ENCODE peak calls at places on chromosomes 4 and X, in six cellular contexts. One of them, this sample, is unnamed.

GRCh38 chrX:10028283-10029104 is 61.3 kb downstream of the CLDN34 start:
- DNase-seq in fibroblast of mammary gland: no peak
- DNase-seq in heart right ventricle: no peak
- DNase-seq in tibial nerve: no peak
- DNase-seq in lower lobe of right lung: no peak
- DNase-seq in GM12878: no peak
- DNase-seq in this sample: no peak

GRCh38 chr4:173167793-173168395 is 717 bp upstream of the GALNT7 start:
- DNase-seq in heart right ventricle: peak; percentile 33
- DNase-seq in GM12878: no peak
- DNase-seq in tibial nerve: no peak
- DNase-seq in lower lobe of right lung: peak; percentile 60
- DNase-seq in fibroblast of mammary gland: peak; percentile 35
- DNase-seq in this sample: no peak

GRCh38 chr4:105092356-105092755 is 54.3 kb upstream of the TET2 start:
- DNase-seq in lower lobe of right lung: no peak
- DNase-seq in fibroblast of mammary gland: peak; percentile 95
- DNase-seq in heart right ventricle: no peak
- DNase-seq in GM12878: no peak
- DNase-seq in tibial nerve: no peak
- DNase-seq in this sample: no peak

GRCh38 chr4:128565054-128565453 is 244.4 kb upstream of the JADE1 start:
- DNase-seq in tibial nerve: no peak
- DNase-seq in GM12878: no peak
- DNase-seq in heart right ventricle: no peak
- DNase-seq in fibroblast of mammary gland: no peak
- DNase-seq in lower lobe of right lung: no peak
- DNase-seq in this sample: no peak

GRCh38 chr4:94974773-94975172 is 217.0 kb downstream of the BMPR1B start:
- DNase-seq in tibial nerve: no peak
- DNase-seq in lower lobe of right lung: no peak
- DNase-seq in GM12878: no peak
- DNase-seq in heart right ventricle: no peak
- DNase-seq in fibroblast of mammary gland: peak; percentile 83
- DNase-seq in this sample: no peak

GRCh38 chr4:124212835-124213640 is 499.5 kb downstream of the ANKRD50 start:
- DNase-seq in GM12878: no peak
- DNase-seq in lower lobe of right lung: no peak
- DNase-seq in fibroblast of mammary gland: peak; percentile 45
- DNase-seq in heart right ventricle: no peak
- DNase-seq in tibial nerve: no peak
- DNase-seq in this sample: no peak

GRCh38 chrX:56107320-56107719 is 124.8 kb upstream of the KLF8 start:
- DNase-seq in lower lobe of right lung: no peak
- DNase-seq in GM12878: no peak
- DNase-seq in tibial nerve: no peak
- DNase-seq in heart right ventricle: no peak
- DNase-seq in fibroblast of mammary gland: no peak
- DNase-seq in this sample: no peak

GRCh38 chrX:121479406-121479805 is 432.0 kb downstream of the GLUD2 start:
- DNase-seq in tibial nerve: no peak
- DNase-seq in GM12878: no peak
- DNase-seq in lower lobe of right lung: no peak
- DNase-seq in fibroblast of mammary gland: peak; percentile 27
- DNase-seq in heart right ventricle: no peak
- DNase-seq in this sample: no peak

GRCh38 chr4:7564242-7564641 is 129.5 kb upstream of the PSAPL1 start:
- DNase-seq in lower lobe of right lung: no peak
- DNase-seq in GM12878: no peak
- DNase-seq in tibial nerve: no peak
- DNase-seq in heart right ventricle: no peak
- DNase-seq in fibroblast of mammary gland: no peak
- DNase-seq in this sample: no peak

GRCh38 chr4:176150283-176150682 is 45.1 kb downstream of the SPATA4 start:
- DNase-seq in GM12878: no peak
- DNase-seq in tibial nerve: no peak
- DNase-seq in heart right ventricle: no peak
- DNase-seq in fibroblast of mammary gland: peak; percentile 58
- DNase-seq in lower lobe of right lung: no peak
- DNase-seq in this sample: no peak

GRCh38 chr4:123816970-123817688 is 420.5 kb downstream of the SPRY1 start:
- DNase-seq in fibroblast of mammary gland: peak; percentile 50
- DNase-seq in tibial nerve: no peak
- DNase-seq in lower lobe of right lung: no peak
- DNase-seq in GM12878: no peak
- DNase-seq in heart right ventricle: no peak
- DNase-seq in this sample: no peak

GRCh38 chr4:5051692-5052423 is 578 bp downstream of the STK32B start:
- DNase-seq in tibial nerve: no peak
- DNase-seq in lower lobe of right lung: peak; percentile 47
- DNase-seq in fibroblast of mammary gland: no peak
- DNase-seq in GM12878: no peak
- DNase-seq in heart right ventricle: peak; percentile 19
- DNase-seq in this sample: peak; percentile 3

GRCh38 chr4:8538703-8539567 is 41.3 kb upstream of the GPR78 start:
- DNase-seq in heart right ventricle: no peak
- DNase-seq in GM12878: no peak
- DNase-seq in lower lobe of right lung: no peak
- DNase-seq in tibial nerve: no peak
- DNase-seq in fibroblast of mammary gland: peak; percentile 93
- DNase-seq in this sample: no peak

GRCh38 chr4:94588900-94589693 is 137.4 kb downstream of the PDLIM5 start:
- DNase-seq in GM12878: no peak
- DNase-seq in tibial nerve: no peak
- DNase-seq in lower lobe of right lung: no peak
- DNase-seq in heart right ventricle: no peak
- DNase-seq in fibroblast of mammary gland: peak; percentile 68
- DNase-seq in this sample: no peak

GRCh38 chrX:9258346-9259104 is 206.3 kb upstream of the TBL1X start:
- DNase-seq in lower lobe of right lung: no peak
- DNase-seq in tibial nerve: no peak
- DNase-seq in GM12878: no peak
- DNase-seq in heart right ventricle: no peak
- DNase-seq in fibroblast of mammary gland: no peak
- DNase-seq in this sample: no peak

GRCh38 chrX:12903646-12904045 is 2.8 kb upstream of the TLR8 start:
- DNase-seq in tibial nerve: no peak
- DNase-seq in heart right ventricle: no peak
- DNase-seq in lower lobe of right lung: no peak
- DNase-seq in fibroblast of mammary gland: peak; percentile 52
- DNase-seq in GM12878: no peak
- DNase-seq in this sample: no peak

GRCh38 chrX:63349307-63349706 is 1.8 kb downstream of the SPIN4 start:
- DNase-seq in heart right ventricle: no peak
- DNase-seq in GM12878: no peak
- DNase-seq in lower lobe of right lung: no peak
- DNase-seq in tibial nerve: no peak
- DNase-seq in fibroblast of mammary gland: peak; percentile 1
- DNase-seq in this sample: no peak

GRCh38 chr4:79552311-79552710 is 144.3 kb upstream of the GK2 start:
- DNase-seq in tibial nerve: no peak
- DNase-seq in lower lobe of right lung: no peak
- DNase-seq in GM12878: no peak
- DNase-seq in fibroblast of mammary gland: no peak
- DNase-seq in heart right ventricle: no peak
- DNase-seq in this sample: no peak

GRCh38 chr4:133148690-133149363 is at the start of gene PCDH10:
- DNase-seq in heart right ventricle: peak; percentile 84
- DNase-seq in lower lobe of right lung: peak; percentile 81
- DNase-seq in GM12878: no peak
- DNase-seq in fibroblast of mammary gland: peak; percentile 78
- DNase-seq in tibial nerve: peak; percentile 85
- DNase-seq in this sample: peak; percentile 60

GRCh38 chr4:160044693-160045092 is 941.8 kb downstream of the RAPGEF2 start:
- DNase-seq in fibroblast of mammary gland: no peak
- DNase-seq in heart right ventricle: no peak
- DNase-seq in lower lobe of right lung: no peak
- DNase-seq in GM12878: peak; percentile 7
- DNase-seq in tibial nerve: no peak
- DNase-seq in this sample: no peak

GRCh38 chr4:37780444-37781133 is 45.9 kb upstream of the PGM2 start:
- DNase-seq in tibial nerve: no peak
- DNase-seq in GM12878: no peak
- DNase-seq in fibroblast of mammary gland: peak; percentile 14
- DNase-seq in heart right ventricle: no peak
- DNase-seq in lower lobe of right lung: no peak
- DNase-seq in this sample: no peak

GRCh38 chrX:574355-574754 is 56.2 kb upstream of the SHOX start:
- DNase-seq in lower lobe of right lung: no peak
- DNase-seq in heart right ventricle: no peak
- DNase-seq in tibial nerve: no peak
- DNase-seq in GM12878: no peak
- DNase-seq in fibroblast of mammary gland: no peak
- DNase-seq in this sample: no peak

GRCh38 chr4:3527914-3528876 is 4.0 kb downstream of the LRPAP1 start:
- DNase-seq in fibroblast of mammary gland: no peak
- DNase-seq in tibial nerve: no peak
- DNase-seq in lower lobe of right lung: no peak
- DNase-seq in heart right ventricle: no peak
- DNase-seq in GM12878: no peak
- DNase-seq in this sample: no peak

GRCh38 chr4:104475652-104476051 is 19.0 kb downstream of the CXXC4 start:
- DNase-seq in lower lobe of right lung: no peak
- DNase-seq in GM12878: no peak
- DNase-seq in heart right ventricle: no peak
- DNase-seq in tibial nerve: no peak
- DNase-seq in fibroblast of mammary gland: no peak
- DNase-seq in this sample: no peak

GRCh38 chrX:11470231-11470630 is 177.0 kb downstream of the AMELX start:
- DNase-seq in GM12878: no peak
- DNase-seq in lower lobe of right lung: no peak
- DNase-seq in fibroblast of mammary gland: peak; percentile 88
- DNase-seq in tibial nerve: no peak
- DNase-seq in heart right ventricle: no peak
- DNase-seq in this sample: no peak

GRCh38 chr4:78121338-78121904 is 64.3 kb downstream of the FRAS1 start:
- DNase-seq in tibial nerve: no peak
- DNase-seq in heart right ventricle: peak; percentile 39
- DNase-seq in lower lobe of right lung: peak; percentile 69
- DNase-seq in GM12878: no peak
- DNase-seq in fibroblast of mammary gland: no peak
- DNase-seq in this sample: no peak

GRCh38 chr4:25100156-25100555 is 60.1 kb downstream of the SEPSECS start:
- DNase-seq in fibroblast of mammary gland: no peak
- DNase-seq in tibial nerve: no peak
- DNase-seq in lower lobe of right lung: no peak
- DNase-seq in heart right ventricle: no peak
- DNase-seq in GM12878: no peak
- DNase-seq in this sample: no peak

GRCh38 chr4:138697771-138698170 is 317.8 kb upstream of the NOCT start:
- DNase-seq in tibial nerve: no peak
- DNase-seq in fibroblast of mammary gland: no peak
- DNase-seq in lower lobe of right lung: no peak
- DNase-seq in GM12878: no peak
- DNase-seq in heart right ventricle: no peak
- DNase-seq in this sample: no peak

GRCh38 chr4:4837921-4838601 is 21.4 kb upstream of the MSX1 start:
- DNase-seq in lower lobe of right lung: no peak
- DNase-seq in GM12878: no peak
- DNase-seq in fibroblast of mammary gland: peak; percentile 18
- DNase-seq in heart right ventricle: no peak
- DNase-seq in tibial nerve: no peak
- DNase-seq in this sample: no peak

GRCh38 chr4:80219301-80220025 is 22.2 kb downstream of the PRDM8 start:
- DNase-seq in tibial nerve: no peak
- DNase-seq in lower lobe of right lung: no peak
- DNase-seq in heart right ventricle: no peak
- DNase-seq in GM12878: no peak
- DNase-seq in fibroblast of mammary gland: peak; percentile 26
- DNase-seq in this sample: no peak

GRCh38 chr4:133866328-133866699 is 335.3 kb downstream of the PABPC4L start:
- DNase-seq in lower lobe of right lung: no peak
- DNase-seq in tibial nerve: no peak
- DNase-seq in GM12878: no peak
- DNase-seq in heart right ventricle: no peak
- DNase-seq in fibroblast of mammary gland: peak; percentile 16
- DNase-seq in this sample: no peak

GRCh38 chrX:46268429-46268828 is 276.8 kb downstream of the ZNF674 start:
- DNase-seq in GM12878: no peak
- DNase-seq in fibroblast of mammary gland: peak; percentile 56
- DNase-seq in tibial nerve: no peak
- DNase-seq in heart right ventricle: no peak
- DNase-seq in lower lobe of right lung: no peak
- DNase-seq in this sample: no peak

GRCh38 chrX:115311139-115311538 is 21.6 kb downstream of the LUZP4 start:
- DNase-seq in fibroblast of mammary gland: no peak
- DNase-seq in GM12878: no peak
- DNase-seq in tibial nerve: no peak
- DNase-seq in heart right ventricle: no peak
- DNase-seq in lower lobe of right lung: no peak
- DNase-seq in this sample: no peak

GRCh38 chr4:32662803-32663202 is 1942.6 kb downstream of the PCDH7 start:
- DNase-seq in GM12878: no peak
- DNase-seq in heart right ventricle: no peak
- DNase-seq in tibial nerve: no peak
- DNase-seq in lower lobe of right lung: no peak
- DNase-seq in fibroblast of mammary gland: no peak
- DNase-seq in this sample: no peak
- H3K4me3 ChIP-seq in GM12878: no peak overlapping the region
- H3K4me3 ChIP-seq in heart right ventricle: no peak overlapping the region
- H3K4me3 ChIP-seq in tibial nerve: no peak overlapping the region
- H3K4me3 ChIP-seq in lower lobe of right lung: no peak overlapping the region
- H3K4me3 ChIP-seq in fibroblast of mammary gland: no peak overlapping the region
- H3K4me3 ChIP-seq in this sample: no peak overlapping the region

GRCh38 chr4:111991163-111991562 is 154.1 kb upstream of the FAM241A start:
- DNase-seq in fibroblast of mammary gland: no peak
- DNase-seq in tibial nerve: no peak
- DNase-seq in GM12878: peak; percentile 61
- DNase-seq in heart right ventricle: no peak
- DNase-seq in lower lobe of right lung: no peak
- DNase-seq in this sample: peak; percentile 48
- H3K4me3 ChIP-seq in fibroblast of mammary gland: no peak overlapping the region
- H3K4me3 ChIP-seq in tibial nerve: no peak overlapping the region
- H3K4me3 ChIP-seq in GM12878: no peak overlapping the region
- H3K4me3 ChIP-seq in heart right ventricle: no peak overlapping the region
- H3K4me3 ChIP-seq in lower lobe of right lung: no peak overlapping the region
- H3K4me3 ChIP-seq in this sample: no peak overlapping the region

GRCh38 chr4:108037884-108038283 is 48.2 kb downstream of the HADH start:
- DNase-seq in fibroblast of mammary gland: no peak
- DNase-seq in GM12878: no peak
- DNase-seq in tibial nerve: no peak
- DNase-seq in lower lobe of right lung: no peak
- DNase-seq in heart right ventricle: no peak
- DNase-seq in this sample: no peak
- H3K4me3 ChIP-seq in fibroblast of mammary gland: no peak overlapping the region
- H3K4me3 ChIP-seq in GM12878: no peak overlapping the region
- H3K4me3 ChIP-seq in tibial nerve: no peak overlapping the region
- H3K4me3 ChIP-seq in lower lobe of right lung: no peak overlapping the region
- H3K4me3 ChIP-seq in heart right ventricle: no peak overlapping the region
- H3K4me3 ChIP-seq in this sample: no peak overlapping the region

DNA sequence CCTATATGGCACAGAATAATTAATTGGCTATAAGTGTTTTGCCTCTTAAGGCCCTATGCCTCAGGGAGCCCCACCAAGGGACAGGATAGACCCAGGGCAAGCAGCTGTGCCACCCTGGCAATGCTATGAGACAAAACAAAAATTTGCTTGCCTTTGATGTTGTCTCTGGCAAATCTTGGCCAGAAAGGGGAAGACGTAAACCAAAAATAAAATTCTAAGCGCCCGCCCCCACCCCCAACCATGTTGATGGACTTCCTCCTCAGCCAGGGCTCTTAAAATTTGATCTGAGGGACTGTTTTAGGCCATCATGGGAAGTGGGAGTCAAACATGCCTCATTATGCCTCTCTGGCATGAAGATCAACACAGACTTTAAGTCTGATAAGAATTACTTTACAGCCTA is 130.5 kb upstream of the APOOL start:
- DNase-seq in heart right ventricle: no peak
- DNase-seq in tibial nerve: no peak
- DNase-seq in fibroblast of mammary gland: no peak
- DNase-seq in GM12878: no peak
- DNase-seq in lower lobe of right lung: no peak
- DNase-seq in this sample: no peak
- H3K4me3 ChIP-seq in heart right ventricle: no peak overlapping the region
- H3K4me3 ChIP-seq in tibial nerve: no peak overlapping the region
- H3K4me3 ChIP-seq in fibroblast of mammary gland: no peak overlapping the region
- H3K4me3 ChIP-seq in GM12878: no peak overlapping the region
- H3K4me3 ChIP-seq in lower lobe of right lung: no peak overlapping the region
- H3K4me3 ChIP-seq in this sample: no peak overlapping the region